ENCODE peak calls at places on chromosome 20, in nine cellular contexts. Y is NCI-H2029; I is NCI-H69; G is T-helper 17 cell; B is GM20000; D is AG10803; Q is frontal cortex; L is adrenal gland; A is stimulated activated naive B cell treated with anti-CD40 and anti-IgM and Interleukin-4, amounts not matched to agents 10 μg/mL and 1 μg/mL and 100 μg/mL, for 72 hours. E is an unnamed sample.

GRCh38 chr20:2755451-2756055 is 44.9 kb downstream of the CPXM1 start:
- DNase-seq in L (no peak), A (no peak), D (no peak), G (no peak), I (peak; percentile 13), Y (no peak), Q (no peak), B (no peak), E (no peak)

GRCh38 chr20:5720696-5721095 is 29.5 kb upstream of the SHLD1 start:
- DNase-seq in A (no peak), B (no peak), Y (no peak), G (no peak), I (peak; percentile 57), Q (no peak), L (no peak), D (no peak), E (no peak)

GRCh38 chr20:40741507-40742106 is 52.6 kb upstream of the MAFB start:
- DNase-seq in D (peak; percentile 45), B (peak; percentile 48), I (peak; percentile 16), Q (no peak), L (peak; percentile 77), A (no peak), G (no peak), Y (peak; percentile 28), E (peak; percentile 63)

GRCh38 chr20:1381753-1382591 is 10.9 kb downstream of the FKBP1A start:
- DNase-seq in A (no peak), L (peak; percentile 68), Y (peak; percentile 25), B (no peak), G (no peak), I (peak; percentile 14), Q (no peak), D (peak; percentile 56), E (no peak)

GRCh38 chr20:12453711-12454110 is 536.0 kb downstream of the BTBD3 start:
- DNase-seq in Y (no peak), I (no peak), G (no peak), L (no peak), D (no peak), B (no peak), Q (no peak), A (no peak), E (no peak)

GRCh38 chr20:37729452-37729851 is 35.6 kb downstream of the CTNNBL1 start:
- DNase-seq in A (no peak), Y (no peak), Q (no peak), D (no peak), G (no peak), B (no peak), L (no peak), I (peak; percentile 82), E (no peak)

GRCh38 chr20:31967830-31968249 is at the start of gene XKR7:
- DNase-seq in A (no peak), L (peak; percentile 52), Y (peak; percentile 67), I (peak; percentile 94), G (no peak), D (no peak), B (peak; percentile 36), Q (peak; percentile 49), E (no peak)

GRCh38 chr20:25859649-25860530 is 163.2 kb upstream of the ZNF337 start:
- DNase-seq in I (peak; percentile 66), Y (no peak), A (peak; percentile 58), G (peak; percentile 63), Q (peak; percentile 52), B (no peak), L (peak; percentile 92), D (peak; percentile 43), E (peak; percentile 41)

GRCh38 chr20:19012671-19013070 is 199.1 kb downstream of the SCP2D1 start:
- DNase-seq in L (peak; percentile 61), Q (no peak), I (no peak), Y (no peak), B (no peak), A (no peak), D (peak; percentile 68), G (no peak), E (peak; percentile 6)

GRCh38 chr20:53631909-53632662 is 38.4 kb upstream of the ZNF217 start:
- DNase-seq in A (no peak), L (peak; percentile 28), B (no peak), Q (no peak), I (no peak), D (no peak), Y (no peak), G (no peak), E (no peak)

GRCh38 chr20:49924247-49924646 is 8.9 kb upstream of the SPATA2 start:
- DNase-seq in Q (no peak), L (no peak), A (no peak), I (no peak), B (no peak), D (no peak), G (no peak), Y (no peak), E (no peak)

GRCh38 chr20:40274912-40275654 is 414.0 kb downstream of the MAFB start:
- DNase-seq in L (no peak), I (peak; percentile 85), G (no peak), Q (no peak), A (no peak), Y (no peak), B (no peak), D (no peak), E (no peak)

GRCh38 chr20:41608606-41609005 is 9.6 kb downstream of the CHD6 start:
- DNase-seq in L (no peak), G (no peak), Q (no peak), A (no peak), B (no peak), Y (no peak), I (no peak), D (no peak), E (no peak)

GRCh38 chr20:56914532-56914931 is 285.4 kb downstream of the TFAP2C start:
- DNase-seq in D (no peak), A (no peak), Y (no peak), Q (no peak), G (no peak), L (no peak), I (no peak), B (no peak), E (no peak)

GRCh38 chr20:32695089-32695488 is 21.3 kb upstream of the C20orf203 start:
- DNase-seq in Y (no peak), L (no peak), B (no peak), G (no peak), D (no peak), A (no peak), I (no peak), Q (no peak), E (no peak)

GRCh38 chr20:51311636-51312479 is 230.7 kb downstream of the NFATC2 start:
- DNase-seq in L (no peak), D (no peak), B (no peak), I (no peak), G (no peak), A (no peak), Q (no peak), Y (no peak), E (peak; percentile 68)

GRCh38 chr20:62304331-62305148 is 1.7 kb downstream of the ADRM1 start:
- DNase-seq in Y (no peak), D (no peak), L (no peak), I (no peak), Q (peak; percentile 32), G (no peak), A (no peak), B (no peak), E (no peak)

GRCh38 chr20:38373231-38373867 is 27.1 kb downstream of the LBP start:
- DNase-seq in D (no peak), A (no peak), Y (no peak), Q (no peak), L (peak; percentile 73), G (no peak), B (no peak), I (no peak), E (peak; percentile 3)

GRCh38 chr20:3796477-3797225 is 541 bp downstream of the CDC25B start:
- DNase-seq in L (no peak), B (no peak), Y (no peak), Q (no peak), D (no peak), A (no peak), G (no peak), I (no peak), E (no peak)

E was measured in iris pigment epithelial cell.